ENCODE peak calls at places on chromosomes 4 and X, in five cellular contexts. One of them, this sample, is unnamed.

GRCh38 chr4:162499478-162499877 is 335.7 kb upstream of the FSTL5 start:
- DNase-seq in aorta: no peak
- DNase-seq in astrocyte of the spinal cord: no peak
- DNase-seq in foreskin fibroblast: no peak
- DNase-seq in BE2C: no peak
- DNase-seq in this sample: no peak

GRCh38 chrX:101977091-101977490 is 45.3 kb upstream of the ZMAT1 start:
- DNase-seq in aorta: no peak
- DNase-seq in astrocyte of the spinal cord: no peak
- DNase-seq in foreskin fibroblast: no peak
- DNase-seq in BE2C: no peak
- DNase-seq in this sample: no peak

GRCh38 chr4:5568931-5569330 is 139.4 kb downstream of the EVC2 start:
- DNase-seq in aorta: no peak
- DNase-seq in astrocyte of the spinal cord: no peak
- DNase-seq in foreskin fibroblast: no peak
- DNase-seq in BE2C: no peak
- DNase-seq in this sample: no peak

GRCh38 chr4:153486281-153487151 is 20.4 kb downstream of the TMEM131L start:
- DNase-seq in aorta: no peak
- DNase-seq in astrocyte of the spinal cord: peak
- DNase-seq in foreskin fibroblast: peak
- DNase-seq in BE2C: no peak
- DNase-seq in this sample: peak

GRCh38 chr4:10296730-10297129 is 160.5 kb downstream of the ZNF518B start:
- DNase-seq in aorta: no peak
- DNase-seq in astrocyte of the spinal cord: no peak
- DNase-seq in foreskin fibroblast: no peak
- DNase-seq in BE2C: no peak
- DNase-seq in this sample: no peak

GRCh38 chr4:25563071-25563564 is 92.5 kb upstream of the SLC34A2 start:
- DNase-seq in aorta: no peak
- DNase-seq in astrocyte of the spinal cord: no peak
- DNase-seq in foreskin fibroblast: no peak
- DNase-seq in BE2C: no peak
- DNase-seq in this sample: no peak

GRCh38 chr4:21830272-21830671 is 118.3 kb downstream of the KCNIP4 start:
- DNase-seq in aorta: no peak
- DNase-seq in astrocyte of the spinal cord: no peak
- DNase-seq in foreskin fibroblast: peak
- DNase-seq in BE2C: no peak
- DNase-seq in this sample: no peak

GRCh38 chr4:143382539-143382938 is 45.9 kb downstream of the GAB1 start:
- DNase-seq in aorta: no peak
- DNase-seq in astrocyte of the spinal cord: peak
- DNase-seq in foreskin fibroblast: no peak
- DNase-seq in BE2C: no peak
- DNase-seq in this sample: no peak

GRCh38 chr4:66430856-66431255 is 760.6 kb upstream of the EPHA5 start:
- DNase-seq in aorta: no peak
- DNase-seq in astrocyte of the spinal cord: peak
- DNase-seq in foreskin fibroblast: no peak
- DNase-seq in BE2C: no peak
- DNase-seq in this sample: no peak

GRCh38 chr4:76982638-76983579 is 33.4 kb downstream of the SEPTIN11 start:
- DNase-seq in aorta: no peak
- DNase-seq in astrocyte of the spinal cord: no peak
- DNase-seq in foreskin fibroblast: peak
- DNase-seq in BE2C: no peak
- DNase-seq in this sample: no peak
- H3K4me3 ChIP-seq in aorta: no peak
- H3K4me3 ChIP-seq in astrocyte of the spinal cord: no peak
- H3K4me3 ChIP-seq in foreskin fibroblast: no peak
- H3K4me3 ChIP-seq in BE2C: no peak
- H3K4me3 ChIP-seq in this sample: no peak

GRCh38 chr4:172998527-172999469 is 169.8 kb upstream of the GALNT7 start:
- DNase-seq in aorta: no peak
- DNase-seq in astrocyte of the spinal cord: peak
- DNase-seq in foreskin fibroblast: peak
- DNase-seq in BE2C: no peak
- DNase-seq in this sample: no peak
- H3K4me3 ChIP-seq in aorta: no peak
- H3K4me3 ChIP-seq in astrocyte of the spinal cord: no peak
- H3K4me3 ChIP-seq in foreskin fibroblast: no peak
- H3K4me3 ChIP-seq in BE2C: no peak
- H3K4me3 ChIP-seq in this sample: no peak

DNA sequence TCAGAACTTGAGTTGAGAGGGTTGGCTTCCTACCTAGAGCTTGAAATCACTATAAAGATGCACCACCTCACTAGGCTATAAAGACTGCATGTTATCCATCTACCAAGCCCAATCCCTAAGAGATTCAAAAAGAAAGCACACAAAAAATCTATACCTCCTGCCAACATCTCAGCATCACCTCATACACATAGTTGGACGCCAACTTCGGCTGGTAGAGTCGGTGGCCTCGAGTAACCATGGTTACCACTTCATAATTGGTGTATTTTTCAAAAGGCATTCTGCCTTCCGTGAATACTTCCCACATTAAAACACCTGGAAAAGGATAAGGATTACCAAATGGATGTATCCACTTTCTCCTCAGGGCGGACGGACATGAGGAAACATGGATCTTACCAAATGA is 4.5 kb upstream of the TXK start:
- DNase-seq in aorta: no peak
- DNase-seq in astrocyte of the spinal cord: no peak
- DNase-seq in foreskin fibroblast: no peak
- DNase-seq in BE2C: no peak
- DNase-seq in this sample: no peak
- H3K4me3 ChIP-seq in aorta: no peak
- H3K4me3 ChIP-seq in astrocyte of the spinal cord: no peak
- H3K4me3 ChIP-seq in foreskin fibroblast: no peak
- H3K4me3 ChIP-seq in BE2C: no peak
- H3K4me3 ChIP-seq in this sample: no peak

GRCh38 chr4:54924891-54925290 is 200.5 kb downstream of the KDR start:
- DNase-seq in aorta: no peak
- DNase-seq in astrocyte of the spinal cord: no peak
- DNase-seq in foreskin fibroblast: no peak
- DNase-seq in BE2C: no peak
- DNase-seq in this sample: no peak

GRCh38 chr4:54933579-54933978 is 191.8 kb downstream of the KDR start:
- DNase-seq in aorta: no peak
- DNase-seq in astrocyte of the spinal cord: no peak
- DNase-seq in foreskin fibroblast: no peak
- DNase-seq in BE2C: no peak
- DNase-seq in this sample: no peak

GRCh38 chr4:54929459-54929858 is 195.9 kb downstream of the KDR start:
- DNase-seq in aorta: no peak
- DNase-seq in astrocyte of the spinal cord: no peak
- DNase-seq in foreskin fibroblast: no peak
- DNase-seq in BE2C: no peak
- DNase-seq in this sample: no peak

GRCh38 chr4:54930226-54930625 is 195.2 kb downstream of the KDR start:
- DNase-seq in aorta: no peak
- DNase-seq in astrocyte of the spinal cord: peak
- DNase-seq in foreskin fibroblast: peak
- DNase-seq in BE2C: no peak
- DNase-seq in this sample: no peak
- H3K4me3 ChIP-seq in aorta: no peak
- H3K4me3 ChIP-seq in astrocyte of the spinal cord: no peak
- H3K4me3 ChIP-seq in foreskin fibroblast: no peak
- H3K4me3 ChIP-seq in BE2C: no peak
- H3K4me3 ChIP-seq in this sample: no peak

GRCh38 chr4:139665079-139665689 is 435 bp upstream of the MGST2 start:
- DNase-seq in aorta: no peak
- DNase-seq in astrocyte of the spinal cord: no peak
- DNase-seq in foreskin fibroblast: no peak
- DNase-seq in BE2C: no peak
- DNase-seq in this sample: no peak

GRCh38 chr4:139664442-139664841 is 1.2 kb upstream of the MGST2 start:
- DNase-seq in aorta: no peak
- DNase-seq in astrocyte of the spinal cord: no peak
- DNase-seq in foreskin fibroblast: no peak
- DNase-seq in BE2C: no peak
- DNase-seq in this sample: no peak

GRCh38 chr4:139666735-139667266 is 1.2 kb downstream of the MGST2 start:
- DNase-seq in aorta: peak
- DNase-seq in astrocyte of the spinal cord: peak
- DNase-seq in foreskin fibroblast: peak
- DNase-seq in BE2C: no peak
- DNase-seq in this sample: peak

GRCh38 chr4:139668036-139668435 is 2.4 kb downstream of the MGST2 start:
- DNase-seq in aorta: no peak
- DNase-seq in astrocyte of the spinal cord: no peak
- DNase-seq in foreskin fibroblast: no peak
- DNase-seq in BE2C: no peak
- DNase-seq in this sample: no peak

GRCh38 chr4:139665690-139666529 is at the start of gene MGST2:
- DNase-seq in aorta: peak
- DNase-seq in astrocyte of the spinal cord: peak
- DNase-seq in foreskin fibroblast: peak
- DNase-seq in BE2C: peak
- DNase-seq in this sample: peak
- H3K4me3 ChIP-seq in aorta: peak
- H3K4me3 ChIP-seq in astrocyte of the spinal cord: peak
- H3K4me3 ChIP-seq in foreskin fibroblast: peak
- H3K4me3 ChIP-seq in BE2C: peak
- H3K4me3 ChIP-seq in this sample: no peak

DNA sequence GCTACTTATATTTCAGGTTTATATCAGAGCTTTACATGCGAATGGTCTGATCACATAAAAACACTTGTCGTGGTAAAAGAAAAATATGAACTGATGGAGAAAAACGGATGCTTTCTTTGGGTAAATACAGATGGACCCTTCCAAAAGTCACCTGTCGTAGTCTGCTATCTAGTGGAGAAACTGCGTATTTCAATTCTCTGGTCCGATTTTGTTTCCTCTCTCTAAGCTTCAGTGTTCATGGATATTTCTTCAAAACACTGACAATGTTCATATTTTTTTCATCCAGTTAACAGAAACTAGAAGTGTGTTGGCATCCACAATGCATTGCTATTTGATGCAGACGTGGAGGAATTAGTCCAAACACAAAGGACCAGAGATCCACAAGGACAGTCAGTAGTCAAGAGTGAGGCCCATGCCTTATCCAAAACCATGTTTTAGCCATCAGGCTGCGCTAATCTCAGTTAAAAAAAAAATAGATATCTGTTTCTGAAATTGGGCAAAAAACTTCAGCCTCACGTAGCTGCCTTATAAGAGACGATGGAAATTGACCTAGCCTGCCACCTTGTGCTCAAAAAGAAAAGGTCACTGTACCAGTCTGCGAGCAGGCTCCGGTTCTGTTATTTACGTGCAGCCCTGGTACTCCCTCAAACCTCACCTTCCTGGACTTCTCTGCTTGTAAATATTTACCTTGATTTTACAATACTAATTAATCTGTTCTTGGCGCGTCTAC is 16.0 kb downstream of the MEPE start:
- DNase-seq in aorta: peak
- DNase-seq in astrocyte of the spinal cord: peak
- DNase-seq in foreskin fibroblast: peak
- DNase-seq in BE2C: peak
- DNase-seq in this sample: peak
- H3K4me3 ChIP-seq in aorta: peak
- H3K4me3 ChIP-seq in astrocyte of the spinal cord: peak
- H3K4me3 ChIP-seq in foreskin fibroblast: peak
- H3K4me3 ChIP-seq in BE2C: peak
- H3K4me3 ChIP-seq in this sample: no peak

GRCh38 chrX:48467331-48467761 is 2.7 kb downstream of the SLC38A5 start:
- DNase-seq in aorta: no peak
- DNase-seq in astrocyte of the spinal cord: no peak
- DNase-seq in foreskin fibroblast: no peak
- DNase-seq in BE2C: no peak
- DNase-seq in this sample: no peak
- H3K4me3 ChIP-seq in aorta: no peak
- H3K4me3 ChIP-seq in astrocyte of the spinal cord: peak
- H3K4me3 ChIP-seq in foreskin fibroblast: peak
- H3K4me3 ChIP-seq in BE2C: no peak
- H3K4me3 ChIP-seq in this sample: peak

GRCh38 chrX:45756562-45756961 is 555.9 kb upstream of the DIPK2B start:
- DNase-seq in aorta: no peak
- DNase-seq in astrocyte of the spinal cord: peak
- DNase-seq in foreskin fibroblast: peak
- DNase-seq in BE2C: no peak
- DNase-seq in this sample: no peak
- H3K4me3 ChIP-seq in aorta: no peak
- H3K4me3 ChIP-seq in astrocyte of the spinal cord: no peak
- H3K4me3 ChIP-seq in foreskin fibroblast: no peak
- H3K4me3 ChIP-seq in BE2C: no peak
- H3K4me3 ChIP-seq in this sample: no peak

This sample was measured in body of pancreas.